ENCODE peak calls at places on chromosomes 6 and 20, in six cellular contexts. T is breast epithelium, C is endothelial cell of umbilical vein, L is neural progenitor cell, W is lower lobe of right lung, X is tibial artery. S is an unnamed sample.

GRCh38 chr6:113412589-113413367 is 444.4 kb upstream of the MARCKS start:
- DNase-seq in T (no peak), C (peak), L (no peak), W (no peak), X (no peak), S (no peak)

GRCh38 chr20:44702776-44703175 is 12.4 kb upstream of the CCN5 start:
- DNase-seq in T (peak), C (peak), L (no peak), W (peak), X (peak), S (peak)

GRCh38 chr6:46850781-46851180 is 57.6 kb downstream of the MEP1A start:
- DNase-seq in T (no peak), C (peak), L (no peak), W (no peak), X (no peak), S (no peak)

GRCh38 chr20:52145587-52145986 is 46.0 kb downstream of the ZFP64 start:
- DNase-seq in T (no peak), C (no peak), L (no peak), W (no peak), X (no peak), S (no peak)

GRCh38 chr6:50721978-50722377 is 8.7 kb downstream of the TFAP2D start:
- DNase-seq in T (no peak), C (no peak), L (no peak), W (no peak), X (no peak), S (no peak)

GRCh38 chr6:107264357-107264831 is 149.1 kb upstream of the BEND3 start:
- DNase-seq in T (no peak), C (peak), L (no peak), W (no peak), X (no peak), S (no peak)

GRCh38 chr20:48165401-48165685 is 380.1 kb upstream of the SULF2 start:
- DNase-seq in T (no peak), C (no peak), L (no peak), W (no peak), X (no peak), S (no peak)

GRCh38 chr6:101146389-101146788 is 247.1 kb upstream of the GRIK2 start:
- DNase-seq in T (no peak), C (no peak), L (no peak), W (no peak), X (no peak), S (no peak)

GRCh38 chr6:129497591-129498555 is 212.1 kb downstream of the ARHGAP18 start:
- DNase-seq in T (no peak), C (no peak), L (no peak), W (no peak), X (no peak), S (no peak)

GRCh38 chr6:137772541-137773289 is 94.3 kb upstream of the TNFAIP3 start:
- DNase-seq in T (no peak), C (no peak), L (no peak), W (no peak), X (no peak), S (no peak)

GRCh38 chr6:112310439-112311154 is 36.5 kb upstream of the RFPL4B start:
- DNase-seq in T (no peak), C (no peak), L (no peak), W (no peak), X (no peak), S (no peak)

GRCh38 chr6:35302604-35303218 is 5.1 kb downstream of the DEF6 start:
- DNase-seq in T (no peak), C (no peak), L (no peak), W (peak), X (peak), S (no peak)

GRCh38 chr6:36131517-36132220 is 1.4 kb downstream of the MAPK13 start:
- DNase-seq in T (no peak), C (peak), L (no peak), W (no peak), X (no peak), S (no peak)

GRCh38 chr20:32332614-32333013 is 25.5 kb upstream of the ASXL1 start:
- DNase-seq in T (no peak), C (peak), L (no peak), W (no peak), X (no peak), S (no peak)

GRCh38 chr20:2224246-2224645 is 71.6 kb upstream of the TGM3 start:
- DNase-seq in T (no peak), C (no peak), L (no peak), W (no peak), X (no peak), S (no peak)

GRCh38 chr6:139536751-139537617 is 162.5 kb upstream of the CITED2 start:
- DNase-seq in T (no peak), C (peak), L (no peak), W (no peak), X (no peak), S (no peak)

GRCh38 chr6:170295519-170296422 is 4.9 kb upstream of the DLL1 start:
- DNase-seq in T (no peak), C (peak), L (peak), W (peak), X (peak), S (no peak)

GRCh38 chr6:23244300-23244699 is 674.9 kb downstream of the HDGFL1 start:
- DNase-seq in T (no peak), C (no peak), L (no peak), W (no peak), X (no peak), S (no peak)

GRCh38 chr6:39610229-39610628 is 115.0 kb downstream of the KIF6 start:
- DNase-seq in T (no peak), C (no peak), L (no peak), W (no peak), X (no peak), S (no peak)

GRCh38 chr6:4543596-4543995 is 232.6 kb upstream of the CDYL start:
- DNase-seq in T (no peak), C (peak), L (no peak), W (no peak), X (no peak), S (no peak)

GRCh38 chr6:166203641-166204222 is 36.1 kb upstream of the TBXT start:
- DNase-seq in T (no peak), C (no peak), L (no peak), W (no peak), X (no peak), S (no peak)

GRCh38 chr6:14743465-14744211 is 502.2 kb upstream of the JARID2 start:
- DNase-seq in T (no peak), C (no peak), L (no peak), W (peak), X (peak), S (no peak)

GRCh38 chr6:100472674-100473073 is 8.0 kb upstream of the SIM1 start:
- DNase-seq in T (no peak), C (no peak), L (no peak), W (no peak), X (no peak), S (no peak)

GRCh38 chr20:10970109-10970508 is 296.3 kb upstream of the JAG1 start:
- DNase-seq in T (no peak), C (peak), L (no peak), W (no peak), X (no peak), S (no peak)

GRCh38 chr20:19599200-19599599 is 158.9 kb upstream of the RIN2 start:
- DNase-seq in T (no peak), C (no peak), L (no peak), W (no peak), X (no peak), S (no peak)

GRCh38 chr6:33430991-33431879 is 11.4 kb downstream of the SYNGAP1 start:
- DNase-seq in T (no peak), C (peak), L (peak), W (peak), X (peak), S (peak)

GRCh38 chr20:4482378-4482777 is 239.3 kb upstream of the PRND start:
- DNase-seq in T (no peak), C (no peak), L (no peak), W (no peak), X (no peak), S (no peak)

GRCh38 chr20:41692479-41693135 is 74.4 kb upstream of the CHD6 start:
- DNase-seq in T (peak), C (peak), L (peak), W (peak), X (peak), S (peak)

GRCh38 chr6:20881365-20881764 is 347.1 kb downstream of the CDKAL1 start:
- DNase-seq in T (no peak), C (no peak), L (no peak), W (no peak), X (no peak), S (no peak)

GRCh38 chr6:13131935-13132661 is 196.2 kb downstream of the TBC1D7 start:
- DNase-seq in T (no peak), C (no peak), L (no peak), W (no peak), X (no peak), S (no peak)

GRCh38 chr6:8481727-8482126 is 46.4 kb upstream of the SLC35B3 start:
- DNase-seq in T (no peak), C (no peak), L (peak), W (no peak), X (no peak), S (no peak)

GRCh38 chr6:158041370-158041769 is 59.7 kb downstream of the SYNJ2 start:
- DNase-seq in T (no peak), C (peak), L (no peak), W (peak), X (peak), S (no peak)

GRCh38 chr20:33444797-33445560 is 1.4 kb upstream of the SNTA1 start:
- DNase-seq in T (no peak), C (no peak), L (no peak), W (no peak), X (no peak), S (no peak)

GRCh38 chr6:163543311-163543710 is 128.8 kb downstream of the QKI start:
- DNase-seq in T (no peak), C (no peak), L (peak), W (no peak), X (no peak), S (no peak)

GRCh38 chr6:149852180-149852579 is 12.0 kb downstream of the LRP11 start:
- DNase-seq in T (no peak), C (peak), L (no peak), W (peak), X (no peak), S (no peak)

GRCh38 chr6:149157126-149157525 is 160.4 kb upstream of the TAB2 start:
- DNase-seq in T (no peak), C (no peak), L (no peak), W (no peak), X (no peak), S (no peak)

GRCh38 chr20:2465100-2465499 is 5.5 kb downstream of the SNRPB start:
- DNase-seq in T (no peak), C (no peak), L (no peak), W (no peak), X (no peak), S (no peak)

GRCh38 chr6:13528232-13528631 is 40.8 kb upstream of the GFOD1 start:
- DNase-seq in T (no peak), C (peak), L (no peak), W (no peak), X (no peak), S (no peak)

GRCh38 chr20:22998476-22998875 is 36.6 kb upstream of the SSTR4 start:
- DNase-seq in T (no peak), C (no peak), L (no peak), W (no peak), X (no peak), S (no peak)

GRCh38 chr20:22995923-22996322 is 39.2 kb upstream of the SSTR4 start:
- DNase-seq in T (no peak), C (no peak), L (no peak), W (no peak), X (no peak), S (no peak)

GRCh38 chr20:23003077-23003476 is 32.0 kb upstream of the SSTR4 start:
- DNase-seq in T (no peak), C (no peak), L (no peak), W (no peak), X (no peak), S (no peak)

GRCh38 chr20:23002276-23002675 is 32.8 kb upstream of the SSTR4 start:
- DNase-seq in T (no peak), C (no peak), L (no peak), W (no peak), X (no peak), S (no peak)

GRCh38 chr20:22999756-23000155 is 35.4 kb upstream of the SSTR4 start:
- DNase-seq in T (no peak), C (no peak), L (no peak), W (no peak), X (no peak), S (no peak)
- H3K27ac ChIP-seq in T (peak), C (no peak), L (no peak), W (peak), X (no peak), S (no peak)

DNA sequence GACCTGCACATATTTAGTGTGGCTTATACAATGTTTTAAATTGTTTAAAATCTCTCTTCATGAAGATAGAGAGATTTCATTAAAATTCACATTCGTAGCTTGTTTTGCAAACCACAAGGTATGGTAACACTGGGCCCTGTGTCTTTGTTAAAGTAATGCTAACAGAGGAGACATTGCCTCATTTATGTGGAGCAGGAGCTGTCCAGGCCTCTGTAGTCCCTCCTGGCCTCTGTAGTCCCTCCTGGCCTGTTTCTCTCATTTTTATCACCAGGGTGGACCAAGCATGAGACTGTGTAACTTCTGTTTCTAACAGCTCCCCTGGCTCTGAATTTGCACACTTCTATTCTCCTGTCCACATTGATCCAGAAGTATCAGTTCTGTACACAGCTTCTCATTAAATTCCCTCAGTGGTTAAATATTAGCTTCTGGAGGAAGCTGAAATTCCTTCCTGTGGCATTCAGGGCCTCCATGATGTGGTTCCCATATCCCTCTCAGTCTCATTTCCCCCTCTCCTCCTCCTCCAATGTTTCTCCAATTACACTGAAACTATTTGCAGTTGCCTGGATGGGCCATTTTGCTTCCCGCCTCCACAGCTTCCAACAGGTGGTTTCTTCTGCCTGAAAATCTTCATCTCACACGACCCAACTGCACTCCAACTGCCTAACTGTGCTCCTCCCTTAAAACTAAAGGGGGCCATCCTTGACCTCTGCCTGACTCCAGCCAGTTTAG is 340.4 kb downstream of the SYNE1 start:
- DNase-seq in T (no peak), C (no peak), L (no peak), W (no peak), X (no peak), S (no peak)
- H3K27ac ChIP-seq in T (no peak), C (no peak), L (no peak), W (no peak), X (no peak), S (peak)

GRCh38 chr20:57680934-57681914 is 28.6 kb downstream of the PMEPA1 start:
- DNase-seq in T (no peak), C (no peak), L (no peak), W (no peak), X (no peak), S (no peak)
- H3K27ac ChIP-seq in T (peak), C (no peak), L (no peak), W (no peak), X (peak), S (peak)

GRCh38 chr6:89995296-89995695 is 101.0 kb downstream of the GJA10 start:
- DNase-seq in T (no peak), C (no peak), L (no peak), W (no peak), X (no peak), S (no peak)
- H3K27ac ChIP-seq in T (no peak), C (no peak), L (no peak), W (no peak), X (no peak), S (no peak)

GRCh38 chr6:27141013-27141412 is 106.5 kb upstream of the PRSS16 start:
- DNase-seq in T (no peak), C (no peak), L (no peak), W (no peak), X (no peak), S (no peak)

GRCh38 chr6:27136978-27137814 is 110.3 kb upstream of the PRSS16 start:
- DNase-seq in T (no peak), C (no peak), L (no peak), W (no peak), X (no peak), S (no peak)

GRCh38 chr6:27138398-27138797 is 109.1 kb upstream of the PRSS16 start:
- DNase-seq in T (no peak), C (no peak), L (no peak), W (no peak), X (no peak), S (no peak)

GRCh38 chr6:27139753-27140522 is 107.6 kb upstream of the PRSS16 start:
- DNase-seq in T (no peak), C (peak), L (no peak), W (no peak), X (no peak), S (no peak)

GRCh38 chr6:27138837-27139752 is 108.4 kb upstream of the PRSS16 start:
- DNase-seq in T (no peak), C (peak), L (peak), W (peak), X (no peak), S (no peak)
- H3K27ac ChIP-seq in T (peak), C (peak), L (peak), W (peak), X (peak), S (peak)

DNA sequence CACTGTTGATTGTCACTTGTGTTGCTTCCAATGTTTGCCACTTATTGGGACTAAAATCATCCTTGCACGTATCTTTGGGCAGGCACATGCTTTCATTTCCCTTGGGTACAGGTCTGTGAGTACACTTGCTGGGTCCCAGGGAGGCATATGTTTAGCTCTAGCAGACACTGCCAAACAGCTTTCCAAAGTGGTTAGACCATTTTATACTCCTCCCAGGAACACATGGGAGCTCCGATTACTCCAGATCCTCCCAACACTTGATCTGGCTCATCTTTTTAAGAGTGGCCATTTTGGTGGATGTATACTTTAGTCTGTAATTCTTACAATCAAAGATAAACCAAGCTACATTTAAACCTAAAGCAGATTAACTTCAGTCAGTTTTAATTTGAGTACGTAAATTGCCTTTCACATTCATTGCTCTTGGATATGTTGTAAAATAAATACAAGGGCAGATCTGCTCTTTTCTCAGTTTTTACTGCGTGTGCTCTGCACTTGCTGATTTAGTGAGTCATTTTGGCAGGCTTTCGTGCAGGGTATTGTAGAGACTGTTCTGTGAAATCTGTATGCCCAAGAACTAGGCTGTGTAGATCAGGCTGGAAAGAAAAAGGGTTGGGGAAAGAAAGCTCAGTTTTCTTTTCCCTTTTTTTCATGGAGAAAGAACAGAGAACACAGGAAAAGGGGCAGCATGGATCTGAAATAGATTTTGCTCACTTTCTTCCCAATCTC is 19.5 kb downstream of the SLC22A1 start:
- DNase-seq in T (no peak), C (no peak), L (no peak), W (no peak), X (no peak), S (no peak)
- H3K27ac ChIP-seq in T (no peak), C (no peak), L (no peak), W (no peak), X (peak), S (no peak)

GRCh38 chr20:24567508-24567907 is 98.1 kb downstream of the SYNDIG1 start:
- DNase-seq in T (no peak), C (no peak), L (no peak), W (no peak), X (no peak), S (no peak)
- H3K27ac ChIP-seq in T (no peak), C (no peak), L (no peak), W (no peak), X (no peak), S (no peak)

GRCh38 chr20:46182801-46183200 is 64.7 kb downstream of the CD40 start:
- DNase-seq in T (no peak), C (no peak), L (no peak), W (no peak), X (no peak), S (no peak)
- H3K27ac ChIP-seq in T (no peak), C (no peak), L (no peak), W (no peak), X (no peak), S (no peak)

GRCh38 chr6:89375427-89375868 is 22.9 kb upstream of the UBE2J1 start:
- DNase-seq in T (peak), C (no peak), L (peak), W (peak), X (no peak), S (no peak)
- H3K27ac ChIP-seq in T (peak), C (no peak), L (no peak), W (no peak), X (no peak), S (no peak)

GRCh38 chr6:109008537-109008950 is 86.1 kb downstream of the SESN1 start:
- DNase-seq in T (no peak), C (no peak), L (no peak), W (no peak), X (no peak), S (no peak)

GRCh38 chr6:109008061-109008460 is 86.6 kb downstream of the SESN1 start:
- DNase-seq in T (no peak), C (no peak), L (peak), W (no peak), X (no peak), S (no peak)

GRCh38 chr6:109009761-109010612 is 84.7 kb downstream of the SESN1 start:
- DNase-seq in T (no peak), C (no peak), L (no peak), W (no peak), X (no peak), S (no peak)

GRCh38 chr6:109008951-109009760 is 85.5 kb downstream of the SESN1 start:
- DNase-seq in T (peak), C (peak), L (peak), W (peak), X (peak), S (peak)

GRCh38 chr6:109010703-109011102 is 83.9 kb downstream of the SESN1 start:
- DNase-seq in T (no peak), C (no peak), L (no peak), W (no peak), X (no peak), S (no peak)
- H3K27ac ChIP-seq in T (peak), C (no peak), L (no peak), W (peak), X (peak), S (peak)